ENCODE peak calls at places on chromosomes 2 and 18, in six cellular contexts. One of them, this sample, is unnamed. For H3K9me3 and H3K4me1, the result is how much of the 10 kb centered on the place peaks cover.

GRCh38 chr2:11712866-11713265 is 33.6 kb upstream of the LPIN1 start:
- DNase-seq in lung: no peak
- DNase-seq in K562: no peak
- DNase-seq in HAP-1: no peak
- DNase-seq in sigmoid colon: no peak
- DNase-seq in gastrocnemius medialis: no peak
- DNase-seq in this sample: no peak

GRCh38 chr2:208350610-208351009 is 56.0 kb upstream of the PTH2R start:
- DNase-seq in lung: no peak
- DNase-seq in K562: no peak
- DNase-seq in HAP-1: no peak
- DNase-seq in sigmoid colon: no peak
- DNase-seq in gastrocnemius medialis: no peak
- DNase-seq in this sample: no peak

GRCh38 chr2:95277246-95277906 is 3.1 kb downstream of the PROM2 start:
- DNase-seq in lung: no peak
- DNase-seq in K562: peak
- DNase-seq in HAP-1: no peak
- DNase-seq in sigmoid colon: peak
- DNase-seq in gastrocnemius medialis: no peak
- DNase-seq in this sample: no peak

GRCh38 chr2:100733344-100734187 is 86.4 kb upstream of the NPAS2 start:
- DNase-seq in lung: peak
- DNase-seq in K562: no peak
- DNase-seq in HAP-1: peak
- DNase-seq in sigmoid colon: no peak
- DNase-seq in gastrocnemius medialis: peak
- DNase-seq in this sample: no peak

GRCh38 chr2:98643496-98644100 is 35.2 kb downstream of the UNC50 start:
- DNase-seq in lung: no peak
- DNase-seq in K562: no peak
- DNase-seq in HAP-1: no peak
- DNase-seq in sigmoid colon: no peak
- DNase-seq in gastrocnemius medialis: no peak
- DNase-seq in this sample: no peak

GRCh38 chr2:111975053-111975552 is 76.7 kb downstream of the MERTK start:
- DNase-seq in lung: no peak
- DNase-seq in K562: no peak
- DNase-seq in HAP-1: no peak
- DNase-seq in sigmoid colon: no peak
- DNase-seq in gastrocnemius medialis: no peak
- DNase-seq in this sample: no peak

GRCh38 chr2:9674931-9675330 is 44.1 kb upstream of the YWHAQ start:
- DNase-seq in lung: no peak
- DNase-seq in K562: no peak
- DNase-seq in HAP-1: peak
- DNase-seq in sigmoid colon: no peak
- DNase-seq in gastrocnemius medialis: no peak
- DNase-seq in this sample: no peak

GRCh38 chr18:12929477-12930083 is 18.2 kb upstream of the SEH1L start:
- DNase-seq in lung: no peak
- DNase-seq in K562: no peak
- DNase-seq in HAP-1: no peak
- DNase-seq in sigmoid colon: no peak
- DNase-seq in gastrocnemius medialis: no peak
- DNase-seq in this sample: no peak

GRCh38 chr2:204971219-204971907 is 426.1 kb downstream of the PARD3B start:
- DNase-seq in lung: no peak
- DNase-seq in K562: no peak
- DNase-seq in HAP-1: no peak
- DNase-seq in sigmoid colon: no peak
- DNase-seq in gastrocnemius medialis: no peak
- DNase-seq in this sample: no peak

GRCh38 chr18:48785091-48785614 is 165.6 kb downstream of the SMAD7 start:
- DNase-seq in lung: no peak
- DNase-seq in K562: no peak
- DNase-seq in HAP-1: no peak
- DNase-seq in sigmoid colon: peak
- DNase-seq in gastrocnemius medialis: no peak
- DNase-seq in this sample: no peak

GRCh38 chr18:9404565-9405060 is 70.0 kb downstream of the TWSG1 start:
- DNase-seq in lung: no peak
- DNase-seq in K562: peak
- DNase-seq in HAP-1: no peak
- DNase-seq in sigmoid colon: no peak
- DNase-seq in gastrocnemius medialis: no peak
- DNase-seq in this sample: no peak

GRCh38 chr2:165952600-165953210 is 871 bp downstream of the TTC21B start:
- DNase-seq in lung: no peak
- DNase-seq in K562: no peak
- DNase-seq in HAP-1: no peak
- DNase-seq in sigmoid colon: no peak
- DNase-seq in gastrocnemius medialis: no peak
- DNase-seq in this sample: no peak

GRCh38 chr18:70232251-70232650 is 26.8 kb upstream of the RTTN start:
- DNase-seq in lung: no peak
- DNase-seq in K562: no peak
- DNase-seq in HAP-1: no peak
- DNase-seq in sigmoid colon: no peak
- DNase-seq in gastrocnemius medialis: no peak
- DNase-seq in this sample: no peak

GRCh38 chr18:22637787-22638186 is 220.1 kb upstream of the CTAGE1 start:
- DNase-seq in lung: no peak
- DNase-seq in K562: no peak
- DNase-seq in HAP-1: no peak
- DNase-seq in sigmoid colon: no peak
- DNase-seq in gastrocnemius medialis: no peak
- DNase-seq in this sample: no peak

GRCh38 chr2:40371525-40372277 is 80.2 kb downstream of the SLC8A1 start:
- DNase-seq in lung: no peak
- DNase-seq in K562: no peak
- DNase-seq in HAP-1: peak
- DNase-seq in sigmoid colon: peak
- DNase-seq in gastrocnemius medialis: no peak
- DNase-seq in this sample: no peak

GRCh38 chr18:75811156-75811555 is 383.7 kb upstream of the SMIM21 start:
- DNase-seq in lung: no peak
- DNase-seq in K562: no peak
- DNase-seq in HAP-1: no peak
- DNase-seq in sigmoid colon: no peak
- DNase-seq in gastrocnemius medialis: no peak
- DNase-seq in this sample: no peak

GRCh38 chr2:10933700-10934225 is 22.0 kb downstream of the KCNF1 start:
- DNase-seq in lung: no peak
- DNase-seq in K562: no peak
- DNase-seq in HAP-1: no peak
- DNase-seq in sigmoid colon: no peak
- DNase-seq in gastrocnemius medialis: no peak
- DNase-seq in this sample: no peak

GRCh38 chr2:229445501-229446294 is 174.6 kb upstream of the PID1 start:
- DNase-seq in lung: no peak
- DNase-seq in K562: no peak
- DNase-seq in HAP-1: no peak
- DNase-seq in sigmoid colon: peak
- DNase-seq in gastrocnemius medialis: peak
- DNase-seq in this sample: no peak

GRCh38 chr2:168256448-168256847 is 9.1 kb upstream of the STK39 start:
- DNase-seq in lung: peak
- DNase-seq in K562: no peak
- DNase-seq in HAP-1: no peak
- DNase-seq in sigmoid colon: no peak
- DNase-seq in gastrocnemius medialis: no peak
- DNase-seq in this sample: no peak

GRCh38 chr2:220445429-220446105 is 818.1 kb downstream of the SLC4A3 start:
- DNase-seq in lung: no peak
- DNase-seq in K562: no peak
- DNase-seq in HAP-1: no peak
- DNase-seq in sigmoid colon: no peak
- DNase-seq in gastrocnemius medialis: no peak
- DNase-seq in this sample: no peak

GRCh38 chr18:36325846-36326245 is 28.3 kb downstream of the FHOD3 start:
- DNase-seq in lung: peak
- DNase-seq in K562: no peak
- DNase-seq in HAP-1: no peak
- DNase-seq in sigmoid colon: no peak
- DNase-seq in gastrocnemius medialis: no peak
- DNase-seq in this sample: no peak

GRCh38 chr2:187506416-187506815 is 47.8 kb downstream of the TFPI start:
- DNase-seq in lung: no peak
- DNase-seq in K562: no peak
- DNase-seq in HAP-1: no peak
- DNase-seq in sigmoid colon: no peak
- DNase-seq in gastrocnemius medialis: no peak
- DNase-seq in this sample: no peak

GRCh38 chr2:132678498-132678897 is 8.5 kb upstream of the LYPD1 start:
- DNase-seq in lung: no peak
- DNase-seq in K562: no peak
- DNase-seq in HAP-1: no peak
- DNase-seq in sigmoid colon: no peak
- DNase-seq in gastrocnemius medialis: no peak
- DNase-seq in this sample: no peak

GRCh38 chr2:15808221-15808574 is 132.2 kb upstream of the MYCN start:
- DNase-seq in lung: no peak
- DNase-seq in K562: peak
- DNase-seq in HAP-1: no peak
- DNase-seq in sigmoid colon: no peak
- DNase-seq in gastrocnemius medialis: no peak
- DNase-seq in this sample: no peak
- H3K9me3 ChIP-seq in lung: under half
- H3K9me3 ChIP-seq in K562: under half
- H3K9me3 ChIP-seq in HAP-1: under half
- H3K9me3 ChIP-seq in sigmoid colon: under half
- H3K9me3 ChIP-seq in gastrocnemius medialis: under half
- H3K9me3 ChIP-seq in this sample: under half

DNA sequence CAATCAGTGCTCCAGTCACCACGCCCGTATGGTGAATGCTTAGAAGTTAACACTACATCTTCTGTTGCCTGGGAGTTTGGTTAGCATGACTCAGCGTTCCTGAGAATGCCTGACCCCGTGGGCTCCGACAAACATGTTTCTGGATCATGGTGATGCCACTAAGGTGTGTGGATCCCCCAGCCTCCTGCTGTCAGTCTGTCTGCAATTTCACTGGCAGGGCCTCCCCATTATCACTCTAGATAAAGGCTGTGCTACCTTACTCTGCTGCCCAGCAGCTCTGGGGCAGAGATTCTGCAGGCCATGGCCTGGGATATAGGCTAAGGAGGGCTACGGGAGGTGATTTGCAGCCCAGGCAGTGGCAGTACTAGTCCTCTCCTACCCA is 66.0 kb downstream of the STPG4 start:
- DNase-seq in lung: no peak
- DNase-seq in K562: peak
- DNase-seq in HAP-1: no peak
- DNase-seq in sigmoid colon: no peak
- DNase-seq in gastrocnemius medialis: no peak
- DNase-seq in this sample: no peak
- H3K4me1 ChIP-seq in lung: under half
- H3K4me1 ChIP-seq in K562: under half
- H3K4me1 ChIP-seq in HAP-1: under half
- H3K4me1 ChIP-seq in sigmoid colon: under half
- H3K4me1 ChIP-seq in gastrocnemius medialis: under half
- H3K4me1 ChIP-seq in this sample: under half

GRCh38 chr2:83072767-83073166 is 1386.3 kb downstream of the SUCLG1 start:
- DNase-seq in lung: no peak
- DNase-seq in K562: no peak
- DNase-seq in HAP-1: no peak
- DNase-seq in sigmoid colon: no peak
- DNase-seq in gastrocnemius medialis: no peak
- DNase-seq in this sample: no peak
- H3K9me3 ChIP-seq in lung: under half
- H3K9me3 ChIP-seq in K562: under half
- H3K9me3 ChIP-seq in HAP-1: under half
- H3K9me3 ChIP-seq in sigmoid colon: under half
- H3K9me3 ChIP-seq in gastrocnemius medialis: under half
- H3K9me3 ChIP-seq in this sample: under half

GRCh38 chr2:102062802-102063201 is 71.0 kb downstream of the IL1R2 start:
- DNase-seq in lung: no peak
- DNase-seq in K562: no peak
- DNase-seq in HAP-1: no peak
- DNase-seq in sigmoid colon: no peak
- DNase-seq in gastrocnemius medialis: no peak
- DNase-seq in this sample: no peak

GRCh38 chr2:102063360-102063947 is 71.7 kb downstream of the IL1R2 start:
- DNase-seq in lung: peak
- DNase-seq in K562: no peak
- DNase-seq in HAP-1: no peak
- DNase-seq in sigmoid colon: peak
- DNase-seq in gastrocnemius medialis: peak
- DNase-seq in this sample: no peak

GRCh38 chr2:102060792-102061191 is 69.0 kb downstream of the IL1R2 start:
- DNase-seq in lung: no peak
- DNase-seq in K562: no peak
- DNase-seq in HAP-1: no peak
- DNase-seq in sigmoid colon: no peak
- DNase-seq in gastrocnemius medialis: no peak
- DNase-seq in this sample: no peak

GRCh38 chr2:102061286-102061699 is 69.5 kb downstream of the IL1R2 start:
- DNase-seq in lung: no peak
- DNase-seq in K562: no peak
- DNase-seq in HAP-1: no peak
- DNase-seq in sigmoid colon: no peak
- DNase-seq in gastrocnemius medialis: no peak
- DNase-seq in this sample: no peak

DNA sequence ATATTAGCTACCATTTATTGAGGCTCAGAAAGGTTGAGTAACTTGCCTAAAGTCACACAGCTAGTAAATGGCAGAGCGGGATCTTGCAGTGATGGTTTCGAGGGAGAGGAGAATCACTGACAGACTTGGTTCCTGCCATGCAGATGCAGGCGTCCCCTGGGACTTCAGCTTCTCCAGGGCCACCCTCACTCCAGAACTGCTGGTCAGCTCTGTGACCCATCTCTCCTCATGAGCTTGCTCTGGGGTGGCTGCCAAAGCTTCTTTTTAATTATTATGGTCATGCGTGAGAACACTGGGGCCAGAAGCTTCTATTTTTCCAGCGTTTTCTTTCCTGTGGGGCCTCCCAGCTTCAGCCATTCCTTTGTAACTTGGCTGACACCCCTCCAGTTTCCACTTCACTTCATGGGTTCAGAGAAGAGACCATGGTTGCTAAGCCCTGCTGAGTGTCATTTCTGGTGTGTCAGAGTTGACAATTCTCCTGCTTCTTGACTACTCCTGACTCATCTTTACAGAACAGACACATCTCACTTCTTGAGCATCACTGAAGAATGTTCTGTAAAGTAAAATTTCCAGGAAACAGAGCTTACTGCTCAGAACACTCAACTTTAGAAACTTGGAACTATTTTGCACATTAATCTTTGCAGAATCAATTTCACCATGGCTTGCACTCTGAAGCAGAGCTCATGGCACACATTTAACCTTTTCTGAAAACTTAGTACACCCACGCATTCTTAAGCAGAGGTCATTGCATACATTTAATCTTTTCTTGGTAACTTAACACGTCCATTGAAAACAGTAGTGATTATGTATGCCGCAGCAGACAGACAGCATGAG is 70.4 kb downstream of the IL1R2 start:
- DNase-seq in lung: no peak
- DNase-seq in K562: no peak
- DNase-seq in HAP-1: no peak
- DNase-seq in sigmoid colon: no peak
- DNase-seq in gastrocnemius medialis: no peak
- DNase-seq in this sample: no peak
- H3K4me1 ChIP-seq in lung: under half
- H3K4me1 ChIP-seq in K562: under half
- H3K4me1 ChIP-seq in HAP-1: under half
- H3K4me1 ChIP-seq in sigmoid colon: under half
- H3K4me1 ChIP-seq in gastrocnemius medialis: half or more
- H3K4me1 ChIP-seq in this sample: under half